ENCODE peak calls at places on chromosome 22, in five cellular contexts. D is activated T-cell treated with anti-CD3 and anti-CD28 coated beads, Interleukin-2, amount 50 U/mL, for 72 hours; O is activated naive CD8-positive, alpha-beta T cell treated with anti-CD3 and anti-CD28 coated beads, Interleukin-2, amount 50 U/mL, for 24 hours; M is activated CD8-positive, alpha-beta T cell treated with anti-CD3 and anti-CD28 coated beads for 36 hours; K is natural killer cell. W is an unnamed sample.

GRCh38 chr22:50219800-50220602 is 19.2 kb downstream of the SELENOO start:
- ATAC-seq in D (no peak), O (no peak), M (no peak), K (no peak), W (no peak)

GRCh38 chr22:23684561-23685031 is 6.2 kb upstream of the RGL4 start:
- ATAC-seq in D (no peak), O (no peak), M (no peak), K (no peak), W (no peak)

GRCh38 chr22:19959043-19959586 is 17.5 kb upstream of the TXNRD2 start:
- ATAC-seq in D (no peak), O (no peak), M (no peak), K (no peak), W (no peak)

GRCh38 chr22:19824197-19825015 is 30.3 kb downstream of the GNB1L start:
- ATAC-seq in D (no peak), O (no peak), M (no peak), K (no peak), W (no peak)

GRCh38 chr22:45648320-45649070 is 23.1 kb upstream of the ATXN10 start:
- ATAC-seq in D (no peak), O (no peak), M (peak), K (no peak), W (no peak)

GRCh38 chr22:25388866-25389540 is 169.6 kb downstream of the CRYBB2 start:
- ATAC-seq in D (no peak), O (peak), M (peak), K (peak), W (no peak)

GRCh38 chr22:50199836-50200332 is 927 bp upstream of the SELENOO start:
- ATAC-seq in D (peak), O (no peak), M (no peak), K (no peak), W (peak)

GRCh38 chr22:22395230-22395629 is 113.3 kb downstream of the ZNF280B start:
- ATAC-seq in D (no peak), O (peak), M (no peak), K (no peak), W (no peak)

W was measured in activated T-helper 17 cell treated with anti-CD3 and anti-CD28 coated beads, Interleukin-2, amount 50 U/mL, for 72 hours.